ENCODE peak calls at places on chromosomes 1 and 21, in seven cellular contexts. N, B, F, Q, L, Y and J are unnamed samples.

GRCh38 chr21:23245231-23245630 is 2247.0 kb downstream of the NCAM2 start:
- DNase-seq in N (no peak), B (no peak), F (no peak), Q (no peak), L (no peak), Y (no peak), J (no peak)

GRCh38 chr1:22582670-22583635 is 19.7 kb downstream of the EPHA8 start:
- DNase-seq in N (no peak), B (peak), F (no peak), Q (no peak), L (no peak), Y (no peak), J (no peak)

GRCh38 chr1:61254629-61255323 is 172.4 kb downstream of the NFIA start:
- DNase-seq in N (no peak), B (no peak), F (peak), Q (peak), L (peak), Y (no peak), J (no peak)

GRCh38 chr1:235087906-235088305 is 40.7 kb downstream of the TOMM20 start:
- DNase-seq in N (no peak), B (no peak), F (no peak), Q (no peak), L (no peak), Y (no peak), J (no peak)

GRCh38 chr1:203214889-203215288 is 14.6 kb downstream of the CHIT1 start:
- DNase-seq in N (no peak), B (no peak), F (no peak), Q (no peak), L (no peak), Y (no peak), J (no peak)

GRCh38 chr1:51270751-51271150 is 34.7 kb downstream of the RNF11 start:
- DNase-seq in N (no peak), B (no peak), F (no peak), Q (peak), L (peak), Y (no peak), J (no peak)

GRCh38 chr21:35333831-35334593 is 284.9 kb upstream of the RUNX1 start:
- DNase-seq in N (no peak), B (no peak), F (no peak), Q (no peak), L (no peak), Y (no peak), J (no peak)

GRCh38 chr21:45322231-45322959 is 34.7 kb upstream of the POFUT2 start:
- DNase-seq in N (no peak), B (no peak), F (no peak), Q (no peak), L (no peak), Y (no peak), J (no peak)

GRCh38 chr1:234295039-234295438 is 78.2 kb upstream of the COA6 start:
- DNase-seq in N (no peak), B (no peak), F (no peak), Q (no peak), L (no peak), Y (no peak), J (no peak)

GRCh38 chr1:6180215-6180577 is at the start of gene CHD5:
- DNase-seq in N (no peak), B (no peak), F (peak), Q (no peak), L (no peak), Y (peak), J (no peak)

GRCh38 chr1:189627427-189627826 is 850.2 kb downstream of the BRINP3 start:
- DNase-seq in N (no peak), B (no peak), F (peak), Q (no peak), L (no peak), Y (no peak), J (no peak)

GRCh38 chr21:39660596-39660995 is 47.9 kb downstream of the B3GALT5 start:
- DNase-seq in N (no peak), B (peak), F (peak), Q (peak), L (peak), Y (no peak), J (no peak)

GRCh38 chr1:10908266-10908665 is 104.2 kb upstream of the TARDBP start:
- DNase-seq in N (no peak), B (no peak), F (no peak), Q (no peak), L (no peak), Y (peak), J (no peak)

GRCh38 chr1:232538224-232538942 is 91.5 kb downstream of the SIPA1L2 start:
- DNase-seq in N (no peak), B (no peak), F (peak), Q (no peak), L (peak), Y (peak), J (no peak)

GRCh38 chr1:245770191-245770590 is 615.4 kb downstream of the KIF26B start:
- DNase-seq in N (no peak), B (no peak), F (no peak), Q (peak), L (no peak), Y (no peak), J (no peak)

GRCh38 chr1:65590279-65590678 is 169.8 kb downstream of the LEPR start:
- DNase-seq in N (no peak), B (no peak), F (no peak), Q (no peak), L (no peak), Y (no peak), J (no peak)

GRCh38 chr1:117339866-117340357 is 27.3 kb upstream of the MAN1A2 start:
- DNase-seq in N (peak), B (no peak), F (peak), Q (peak), L (peak), Y (peak), J (no peak)

GRCh38 chr1:203704120-203704519 is 60.9 kb upstream of the LAX1 start:
- DNase-seq in N (peak), B (no peak), F (no peak), Q (no peak), L (no peak), Y (no peak), J (peak)

GRCh38 chr1:18939398-18940302 is 16.8 kb downstream of the IFFO2 start:
- DNase-seq in N (no peak), B (no peak), F (peak), Q (peak), L (peak), Y (no peak), J (no peak)

GRCh38 chr21:20040768-20041167 is 957.4 kb upstream of the NCAM2 start:
- DNase-seq in N (no peak), B (no peak), F (no peak), Q (no peak), L (no peak), Y (peak), J (no peak)

GRCh38 chr1:244319283-244320132 is 132.2 kb downstream of the ADSS2 start:
- DNase-seq in N (peak), B (no peak), F (peak), Q (peak), L (peak), Y (no peak), J (peak)

GRCh38 chr1:150558761-150559626 is 9.8 kb downstream of the ADAMTSL4 start:
- DNase-seq in N (no peak), B (peak), F (no peak), Q (no peak), L (peak), Y (no peak), J (no peak)

GRCh38 chr21:43657355-43658093 is 1.8 kb downstream of the HSF2BP start:
- DNase-seq in N (no peak), B (peak), F (no peak), Q (no peak), L (no peak), Y (no peak), J (peak)

GRCh38 chr21:45473496-45474322 is 68.5 kb downstream of the SLC19A1 start:
- DNase-seq in N (no peak), B (no peak), F (no peak), Q (no peak), L (no peak), Y (no peak), J (no peak)

GRCh38 chr1:180916771-180917170 is 4.1 kb downstream of the KIAA1614 start:
- DNase-seq in N (no peak), B (no peak), F (no peak), Q (no peak), L (no peak), Y (no peak), J (no peak)

GRCh38 chr21:35395728-35396127 is 346.6 kb upstream of the RUNX1 start:
- DNase-seq in N (no peak), B (no peak), F (peak), Q (peak), L (peak), Y (no peak), J (no peak)

GRCh38 chr1:19754482-19754881 is 45.2 kb downstream of the TMCO4 start:
- DNase-seq in N (no peak), B (no peak), F (no peak), Q (no peak), L (no peak), Y (no peak), J (no peak)

GRCh38 chr1:67791686-67792475 is 41.4 kb downstream of the GNG12 start:
- DNase-seq in N (no peak), B (no peak), F (peak), Q (peak), L (peak), Y (no peak), J (no peak)

GRCh38 chr1:208165659-208166058 is 78.5 kb downstream of the PLXNA2 start:
- DNase-seq in N (no peak), B (no peak), F (peak), Q (peak), L (peak), Y (no peak), J (no peak)

GRCh38 chr1:245375789-245376188 is 221.0 kb downstream of the KIF26B start:
- DNase-seq in N (no peak), B (no peak), F (no peak), Q (no peak), L (peak), Y (no peak), J (no peak)

GRCh38 chr1:31576201-31576669 is at the start of gene TINAGL1:
- DNase-seq in N (no peak), B (peak), F (no peak), Q (no peak), L (no peak), Y (peak), J (no peak)

GRCh38 chr1:105023719-105024118 is 1274.0 kb downstream of the AMY1C start:
- DNase-seq in N (no peak), B (no peak), F (no peak), Q (no peak), L (no peak), Y (no peak), J (no peak)

GRCh38 chr1:89809556-89809955 is 11.3 kb upstream of the LRRC8D start:
- DNase-seq in N (no peak), B (no peak), F (peak), Q (no peak), L (no peak), Y (no peak), J (no peak)

GRCh38 chr1:239587066-239587465 is 200.7 kb downstream of the CHRM3 start:
- DNase-seq in N (no peak), B (no peak), F (no peak), Q (no peak), L (no peak), Y (no peak), J (no peak)

GRCh38 chr1:94543003-94543402 is 1.4 kb upstream of the F3 start:
- DNase-seq in N (peak), B (no peak), F (peak), Q (peak), L (peak), Y (no peak), J (peak)